ENCODE peak calls at places on chromosome 20, in nine cellular contexts. One of them, this sample, is unnamed.

GRCh38 chr20:57022306-57022705 is 244.1 kb downstream of the BMP7 start:
- DNase-seq in GM23338: peak; percentile 93
- DNase-seq in tibial nerve: no peak
- DNase-seq in SK-N-MC: no peak
- DNase-seq in Peyer's patch: no peak
- DNase-seq in heart left ventricle: no peak
- DNase-seq in Karpas-422: no peak
- DNase-seq in heart right ventricle: no peak
- DNase-seq in colonic mucosa: no peak
- DNase-seq in this sample: no peak

GRCh38 chr20:13736792-13737191 is 47.9 kb downstream of the ESF1 start:
- DNase-seq in Karpas-422: no peak
- DNase-seq in heart left ventricle: no peak
- DNase-seq in SK-N-MC: no peak
- DNase-seq in colonic mucosa: no peak
- DNase-seq in Peyer's patch: no peak
- DNase-seq in GM23338: no peak
- DNase-seq in heart right ventricle: no peak
- DNase-seq in tibial nerve: no peak
- DNase-seq in this sample: no peak

GRCh38 chr20:62161347-62161746 is 17.8 kb downstream of the SS18L1 start:
- DNase-seq in heart left ventricle: no peak
- DNase-seq in tibial nerve: no peak
- DNase-seq in GM23338: no peak
- DNase-seq in colonic mucosa: no peak
- DNase-seq in Karpas-422: no peak
- DNase-seq in SK-N-MC: no peak
- DNase-seq in heart right ventricle: no peak
- DNase-seq in Peyer's patch: no peak
- DNase-seq in this sample: no peak

GRCh38 chr20:24701668-24702067 is 232.2 kb downstream of the SYNDIG1 start:
- DNase-seq in Karpas-422: no peak
- DNase-seq in heart right ventricle: no peak
- DNase-seq in heart left ventricle: no peak
- DNase-seq in GM23338: no peak
- DNase-seq in tibial nerve: no peak
- DNase-seq in colonic mucosa: no peak
- DNase-seq in SK-N-MC: no peak
- DNase-seq in Peyer's patch: no peak
- DNase-seq in this sample: no peak

GRCh38 chr20:58428364-58428763 is 39.3 kb downstream of the VAPB start:
- DNase-seq in tibial nerve: no peak
- DNase-seq in heart left ventricle: no peak
- DNase-seq in colonic mucosa: no peak
- DNase-seq in Peyer's patch: no peak
- DNase-seq in GM23338: no peak
- DNase-seq in heart right ventricle: no peak
- DNase-seq in Karpas-422: no peak
- DNase-seq in SK-N-MC: no peak
- DNase-seq in this sample: no peak

GRCh38 chr20:53800883-53801604 is 207.4 kb upstream of the ZNF217 start:
- DNase-seq in tibial nerve: no peak
- DNase-seq in GM23338: no peak
- DNase-seq in Karpas-422: no peak
- DNase-seq in colonic mucosa: peak; percentile 80
- DNase-seq in heart left ventricle: no peak
- DNase-seq in SK-N-MC: no peak
- DNase-seq in heart right ventricle: no peak
- DNase-seq in Peyer's patch: peak; percentile 70
- DNase-seq in this sample: no peak

GRCh38 chr20:31682927-31683326 is 39.7 kb downstream of the BCL2L1 start:
- DNase-seq in heart right ventricle: no peak
- DNase-seq in tibial nerve: no peak
- DNase-seq in GM23338: no peak
- DNase-seq in heart left ventricle: no peak
- DNase-seq in Peyer's patch: no peak
- DNase-seq in SK-N-MC: no peak
- DNase-seq in Karpas-422: no peak
- DNase-seq in colonic mucosa: no peak
- DNase-seq in this sample: no peak

GRCh38 chr20:43916073-43916874 is 1.6 kb downstream of the TOX2 start:
- DNase-seq in heart right ventricle: no peak
- DNase-seq in colonic mucosa: no peak
- DNase-seq in SK-N-MC: no peak
- DNase-seq in GM23338: peak; percentile 36
- DNase-seq in heart left ventricle: no peak
- DNase-seq in tibial nerve: no peak
- DNase-seq in Peyer's patch: no peak
- DNase-seq in Karpas-422: no peak
- DNase-seq in this sample: no peak

GRCh38 chr20:8388146-8388545 is 256.1 kb downstream of the PLCB1 start:
- DNase-seq in colonic mucosa: no peak
- DNase-seq in GM23338: no peak
- DNase-seq in heart right ventricle: no peak
- DNase-seq in Peyer's patch: no peak
- DNase-seq in Karpas-422: no peak
- DNase-seq in tibial nerve: no peak
- DNase-seq in heart left ventricle: no peak
- DNase-seq in SK-N-MC: no peak
- DNase-seq in this sample: no peak

GRCh38 chr20:53582574-53583351 is 10.9 kb downstream of the ZNF217 start:
- DNase-seq in Peyer's patch: peak; percentile 66
- DNase-seq in colonic mucosa: no peak
- DNase-seq in Karpas-422: no peak
- DNase-seq in SK-N-MC: no peak
- DNase-seq in GM23338: no peak
- DNase-seq in heart right ventricle: no peak
- DNase-seq in heart left ventricle: peak; percentile 48
- DNase-seq in tibial nerve: no peak
- DNase-seq in this sample: no peak

GRCh38 chr20:58712823-58713731 is 20.5 kb downstream of the NPEPL1 start:
- DNase-seq in heart left ventricle: no peak
- DNase-seq in SK-N-MC: no peak
- DNase-seq in heart right ventricle: no peak
- DNase-seq in GM23338: no peak
- DNase-seq in colonic mucosa: peak; percentile 12
- DNase-seq in Peyer's patch: peak; percentile 41
- DNase-seq in Karpas-422: no peak
- DNase-seq in tibial nerve: no peak
- DNase-seq in this sample: peak; percentile 3

GRCh38 chr20:14497004-14497403 is 159.6 kb upstream of the FLRT3 start:
- DNase-seq in SK-N-MC: no peak
- DNase-seq in tibial nerve: no peak
- DNase-seq in heart left ventricle: no peak
- DNase-seq in Karpas-422: no peak
- DNase-seq in colonic mucosa: no peak
- DNase-seq in heart right ventricle: no peak
- DNase-seq in GM23338: no peak
- DNase-seq in Peyer's patch: no peak
- DNase-seq in this sample: no peak

GRCh38 chr20:51305316-51306052 is 237.0 kb downstream of the NFATC2 start:
- DNase-seq in heart right ventricle: no peak
- DNase-seq in GM23338: peak; percentile 76
- DNase-seq in heart left ventricle: no peak
- DNase-seq in tibial nerve: no peak
- DNase-seq in SK-N-MC: no peak
- DNase-seq in Peyer's patch: no peak
- DNase-seq in colonic mucosa: no peak
- DNase-seq in Karpas-422: no peak
- DNase-seq in this sample: no peak

GRCh38 chr20:8370774-8371173 is 238.7 kb downstream of the PLCB1 start:
- DNase-seq in GM23338: no peak
- DNase-seq in heart right ventricle: no peak
- DNase-seq in colonic mucosa: no peak
- DNase-seq in SK-N-MC: no peak
- DNase-seq in tibial nerve: no peak
- DNase-seq in Peyer's patch: no peak
- DNase-seq in Karpas-422: no peak
- DNase-seq in heart left ventricle: no peak
- DNase-seq in this sample: no peak

GRCh38 chr20:42308980-42309524 is 690.9 kb upstream of the CHD6 start:
- DNase-seq in colonic mucosa: no peak
- DNase-seq in heart left ventricle: no peak
- DNase-seq in tibial nerve: no peak
- DNase-seq in SK-N-MC: no peak
- DNase-seq in heart right ventricle: no peak
- DNase-seq in Peyer's patch: no peak
- DNase-seq in Karpas-422: peak; percentile 42
- DNase-seq in GM23338: no peak
- DNase-seq in this sample: no peak

GRCh38 chr20:13447385-13448180 is 191.1 kb downstream of the TASP1 start:
- DNase-seq in colonic mucosa: no peak
- DNase-seq in tibial nerve: no peak
- DNase-seq in Peyer's patch: no peak
- DNase-seq in heart right ventricle: no peak
- DNase-seq in Karpas-422: no peak
- DNase-seq in SK-N-MC: no peak
- DNase-seq in GM23338: no peak
- DNase-seq in heart left ventricle: no peak
- DNase-seq in this sample: no peak

GRCh38 chr20:38143646-38144554 is 21.2 kb downstream of the TGM2 start:
- DNase-seq in SK-N-MC: no peak
- DNase-seq in Karpas-422: no peak
- DNase-seq in colonic mucosa: peak; percentile 88
- DNase-seq in heart right ventricle: peak; percentile 57
- DNase-seq in Peyer's patch: peak; percentile 87
- DNase-seq in heart left ventricle: peak; percentile 80
- DNase-seq in tibial nerve: no peak
- DNase-seq in GM23338: no peak
- DNase-seq in this sample: peak; percentile 60

GRCh38 chr20:8901237-8902025 is 167.5 kb upstream of the PLCB4 start:
- DNase-seq in tibial nerve: no peak
- DNase-seq in heart right ventricle: peak; percentile 84
- DNase-seq in GM23338: peak; percentile 9
- DNase-seq in colonic mucosa: no peak
- DNase-seq in Peyer's patch: no peak
- DNase-seq in SK-N-MC: no peak
- DNase-seq in heart left ventricle: peak; percentile 63
- DNase-seq in Karpas-422: no peak
- DNase-seq in this sample: no peak

GRCh38 chr20:16803965-16804792 is 56.0 kb downstream of the OTOR start:
- DNase-seq in heart left ventricle: no peak
- DNase-seq in SK-N-MC: peak; percentile 68
- DNase-seq in heart right ventricle: peak; percentile 36
- DNase-seq in GM23338: peak; percentile 82
- DNase-seq in Karpas-422: peak; percentile 83
- DNase-seq in tibial nerve: peak; percentile 48
- DNase-seq in Peyer's patch: peak; percentile 57
- DNase-seq in colonic mucosa: peak; percentile 39
- DNase-seq in this sample: peak; percentile 64

GRCh38 chr20:35263609-35264223 is 14.2 kb downstream of the MMP24OS start:
- DNase-seq in Karpas-422: no peak
- DNase-seq in colonic mucosa: no peak
- DNase-seq in tibial nerve: no peak
- DNase-seq in GM23338: no peak
- DNase-seq in SK-N-MC: no peak
- DNase-seq in heart right ventricle: no peak
- DNase-seq in heart left ventricle: peak; percentile 53
- DNase-seq in Peyer's patch: no peak
- DNase-seq in this sample: peak; percentile 67
- H3K27ac ChIP-seq in Karpas-422: no peak overlapping the region
- H3K27ac ChIP-seq in colonic mucosa: peak overlapping the region; percentile 2
- H3K27ac ChIP-seq in tibial nerve: no peak overlapping the region
- H3K27ac ChIP-seq in GM23338: peak overlapping the region; percentile 99
- H3K27ac ChIP-seq in SK-N-MC: no peak overlapping the region
- H3K27ac ChIP-seq in heart right ventricle: peak overlapping the region; percentile 77
- H3K27ac ChIP-seq in heart left ventricle: no peak overlapping the region
- H3K27ac ChIP-seq in Peyer's patch: no peak overlapping the region
- H3K27ac ChIP-seq in this sample: peak overlapping the region; percentile 88

GRCh38 chr20:63693079-63693974 is 3.1 kb upstream of the TNFRSF6B start:
- DNase-seq in colonic mucosa: no peak
- DNase-seq in SK-N-MC: no peak
- DNase-seq in Karpas-422: no peak
- DNase-seq in heart right ventricle: no peak
- DNase-seq in heart left ventricle: no peak
- DNase-seq in Peyer's patch: no peak
- DNase-seq in tibial nerve: no peak
- DNase-seq in GM23338: no peak
- DNase-seq in this sample: no peak
- H3K27ac ChIP-seq in colonic mucosa: peak overlapping the region; percentile 83
- H3K27ac ChIP-seq in SK-N-MC: peak overlapping the region; percentile 13
- H3K27ac ChIP-seq in Karpas-422: no peak overlapping the region
- H3K27ac ChIP-seq in heart right ventricle: no peak overlapping the region
- H3K27ac ChIP-seq in heart left ventricle: peak overlapping the region; percentile 61
- H3K27ac ChIP-seq in Peyer's patch: no peak overlapping the region
- H3K27ac ChIP-seq in tibial nerve: no peak overlapping the region
- H3K27ac ChIP-seq in GM23338: no peak overlapping the region
- H3K27ac ChIP-seq in this sample: no peak overlapping the region

DNA sequence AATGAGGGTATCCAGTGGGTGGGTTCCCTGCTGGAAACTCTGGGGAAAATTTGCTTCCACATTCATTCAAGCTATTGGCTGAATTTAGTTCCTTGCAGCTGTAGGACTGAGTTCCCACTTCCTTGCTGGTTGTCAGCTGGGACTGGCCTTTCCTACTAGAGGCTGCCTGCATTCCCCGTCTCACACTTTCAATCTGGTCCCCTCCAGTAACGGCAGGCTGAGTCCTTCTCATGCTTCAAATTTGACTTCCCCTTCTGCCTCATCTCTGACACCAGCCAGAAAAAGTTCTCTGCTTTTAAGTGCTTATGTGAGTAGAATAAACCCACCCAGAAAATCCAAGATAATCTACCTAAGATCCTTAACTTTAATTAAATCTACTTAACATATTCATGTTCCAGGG is 4.4 kb downstream of the CSNK2A1 start:
- DNase-seq in GM23338: peak; percentile 24
- DNase-seq in Peyer's patch: no peak
- DNase-seq in heart right ventricle: no peak
- DNase-seq in Karpas-422: peak; percentile 51
- DNase-seq in heart left ventricle: no peak
- DNase-seq in colonic mucosa: no peak
- DNase-seq in tibial nerve: no peak
- DNase-seq in SK-N-MC: no peak
- DNase-seq in this sample: no peak
- H3K27ac ChIP-seq in GM23338: no peak overlapping the region
- H3K27ac ChIP-seq in Peyer's patch: no peak overlapping the region
- H3K27ac ChIP-seq in heart right ventricle: no peak overlapping the region
- H3K27ac ChIP-seq in Karpas-422: no peak overlapping the region
- H3K27ac ChIP-seq in heart left ventricle: peak overlapping the region; percentile 43
- H3K27ac ChIP-seq in colonic mucosa: no peak overlapping the region
- H3K27ac ChIP-seq in tibial nerve: no peak overlapping the region
- H3K27ac ChIP-seq in SK-N-MC: no peak overlapping the region
- H3K27ac ChIP-seq in this sample: no peak overlapping the region

DNA sequence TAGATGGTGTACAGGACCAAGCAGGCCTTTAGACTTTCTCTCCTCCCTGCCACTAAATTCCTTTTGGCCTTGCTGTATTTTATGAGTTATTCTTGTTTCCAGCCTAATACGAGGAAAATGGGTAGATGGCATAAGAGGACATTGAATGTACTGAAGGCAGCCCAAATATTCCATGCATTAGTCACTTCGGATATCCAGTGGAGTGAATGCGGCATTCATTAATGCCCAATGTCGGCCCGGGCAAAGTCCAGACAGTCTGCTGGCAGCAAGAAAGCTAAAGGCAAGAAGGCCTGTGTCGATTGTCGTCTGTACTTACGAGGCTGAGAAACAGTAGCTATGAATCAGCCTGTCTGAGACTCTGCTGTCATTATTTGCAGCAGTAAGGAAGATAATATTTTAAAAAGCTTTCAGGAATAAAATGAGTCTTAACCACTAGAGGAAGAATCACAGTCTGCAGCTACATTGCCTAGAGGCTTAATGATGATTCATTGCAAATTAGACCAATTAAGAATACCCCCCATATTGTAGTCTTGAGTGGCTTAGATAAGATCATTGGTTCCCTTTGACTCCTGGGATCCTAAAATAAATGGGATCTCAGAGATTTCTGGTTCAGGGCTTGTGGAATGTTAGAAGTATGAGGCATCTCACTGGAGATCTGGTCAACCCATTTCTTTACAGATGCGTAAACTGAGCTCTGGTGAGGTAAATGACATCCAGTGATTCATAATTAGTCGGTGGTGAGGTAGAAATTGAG is 534.1 kb upstream of the JAG1 start:
- DNase-seq in SK-N-MC: peak; percentile 53
- DNase-seq in tibial nerve: no peak
- DNase-seq in colonic mucosa: no peak
- DNase-seq in heart right ventricle: no peak
- DNase-seq in GM23338: no peak
- DNase-seq in Peyer's patch: peak; percentile 89
- DNase-seq in Karpas-422: no peak
- DNase-seq in heart left ventricle: no peak
- DNase-seq in this sample: peak; percentile 63
- H3K27ac ChIP-seq in SK-N-MC: peak overlapping the region; percentile 28
- H3K27ac ChIP-seq in tibial nerve: no peak overlapping the region
- H3K27ac ChIP-seq in colonic mucosa: no peak overlapping the region
- H3K27ac ChIP-seq in heart right ventricle: no peak overlapping the region
- H3K27ac ChIP-seq in GM23338: no peak overlapping the region
- H3K27ac ChIP-seq in Peyer's patch: no peak overlapping the region
- H3K27ac ChIP-seq in Karpas-422: no peak overlapping the region
- H3K27ac ChIP-seq in heart left ventricle: no peak overlapping the region
- H3K27ac ChIP-seq in this sample: no peak overlapping the region

This sample was measured in body of pancreas.